ENCODE peak calls at places on chromosomes 1 and 21, in six cellular contexts. I, M, J, X, N and U are unnamed samples. For H3K9me3, the result is how much of the 10 kb centered on the place peaks cover.

GRCh38 chr1:229092377-229093257 is 178.3 kb upstream of the RAB4A start:
- DNase-seq in X (no peak), M (peak), N (no peak), I (no peak), J (no peak), U (no peak)

GRCh38 chr1:93960641-93961147 is 51.5 kb upstream of the GCLM start:
- DNase-seq in M (no peak), N (no peak), X (no peak), J (no peak), I (no peak), U (no peak)

GRCh38 chr1:51636765-51637522 is 20.1 kb downstream of the OSBPL9 start:
- DNase-seq in M (no peak), J (no peak), X (no peak), N (no peak), I (no peak), U (no peak)

GRCh38 chr1:202306535-202307345 is 35.0 kb downstream of the UBE2T start:
- DNase-seq in M (no peak), J (no peak), I (no peak), N (no peak), X (no peak), U (no peak)

GRCh38 chr1:200659269-200659668 is 10.4 kb downstream of the DDX59 start:
- DNase-seq in J (no peak), N (no peak), X (no peak), I (no peak), M (no peak), U (no peak)

GRCh38 chr1:109832935-109833334 is 69.2 kb upstream of the EPS8L3 start:
- DNase-seq in I (no peak), M (no peak), J (no peak), X (no peak), N (no peak), U (no peak)

GRCh38 chr1:115828101-115829022 is 12.6 kb downstream of the NHLH2 start:
- DNase-seq in I (peak), J (peak), N (peak), X (no peak), M (no peak), U (no peak)

GRCh38 chr1:201363455-201363854 is 14.0 kb downstream of the TNNT2 start:
- DNase-seq in N (peak), M (no peak), X (no peak), I (peak), J (no peak), U (no peak)

GRCh38 chr1:204065174-204065985 is 7.5 kb upstream of the SOX13 start:
- DNase-seq in M (no peak), J (no peak), I (no peak), X (no peak), N (no peak), U (no peak)

GRCh38 chr1:76302711-76303347 is 228.3 kb downstream of the ST6GALNAC3 start:
- DNase-seq in X (no peak), N (no peak), I (no peak), J (no peak), M (no peak), U (no peak)

GRCh38 chr1:108049083-108049819 is 84.3 kb upstream of the VAV3 start:
- DNase-seq in N (no peak), M (no peak), I (peak), X (no peak), J (peak), U (peak)

GRCh38 chr1:43298055-43298454 is 2.7 kb upstream of the TIE1 start:
- DNase-seq in X (no peak), N (no peak), M (no peak), I (no peak), J (no peak), U (no peak)

GRCh38 chr1:177256153-177256814 is 85.5 kb downstream of the BRINP2 start:
- DNase-seq in J (peak), M (no peak), X (no peak), I (peak), N (peak), U (no peak)

GRCh38 chr1:213728593-213729536 is 258.9 kb upstream of the PROX1 start:
- DNase-seq in X (no peak), N (no peak), I (no peak), J (no peak), M (no peak), U (no peak)

GRCh38 chr1:11873395-11873794 is 14.7 kb upstream of the NPPB start:
- DNase-seq in X (no peak), N (no peak), M (no peak), J (no peak), I (no peak), U (no peak)

GRCh38 chr1:207040181-207040533 is 7.6 kb upstream of the C1orf116 start:
- DNase-seq in I (no peak), J (no peak), M (no peak), N (no peak), X (no peak), U (no peak)

GRCh38 chr1:36115200-36115669 is 9.8 kb downstream of the COL8A2 start:
- DNase-seq in M (no peak), N (peak), J (no peak), X (no peak), I (no peak), U (no peak)

GRCh38 chr1:230868736-230869385 is 540 bp upstream of the C1orf198 start:
- DNase-seq in N (peak), J (no peak), X (peak), I (peak), M (peak), U (no peak)

GRCh38 chr1:7705048-7705907 is 65.8 kb upstream of the VAMP3 start:
- DNase-seq in M (no peak), X (no peak), N (peak), I (peak), J (peak), U (peak)

GRCh38 chr1:99004270-99005141 is at the start of gene PLPPR5:
- DNase-seq in I (peak), J (peak), N (peak), X (no peak), M (peak), U (no peak)

GRCh38 chr21:25801217-25802015 is 66.6 kb downstream of the GABPA start:
- DNase-seq in M (peak), X (peak), N (peak), I (peak), J (peak), U (peak)

GRCh38 chr1:234186037-234186688 is 187.1 kb upstream of the COA6 start:
- DNase-seq in N (no peak), J (no peak), X (no peak), I (no peak), M (no peak), U (no peak)

GRCh38 chr1:15476927-15477326 is 1.0 kb downstream of the CELA2B start:
- DNase-seq in M (no peak), X (no peak), J (no peak), N (no peak), I (no peak), U (no peak)

GRCh38 chr1:218299416-218299815 is 14.3 kb downstream of the RRP15 start:
- DNase-seq in I (no peak), M (peak), X (no peak), J (no peak), N (no peak), U (no peak)

GRCh38 chr1:116947090-116947489 is 37.4 kb downstream of the PTGFRN start:
- DNase-seq in M (no peak), I (no peak), X (no peak), N (no peak), J (peak), U (no peak)

GRCh38 chr1:28326505-28326904 is 2.3 kb upstream of the MED18 start:
- DNase-seq in N (no peak), J (no peak), M (no peak), X (no peak), I (no peak), U (no peak)

GRCh38 chr1:58573705-58574591 is 3.1 kb downstream of the TACSTD2 start:
- DNase-seq in M (peak), J (no peak), X (no peak), N (no peak), I (no peak), U (no peak)

GRCh38 chr1:76463278-76463677 is 388.7 kb downstream of the ST6GALNAC3 start:
- DNase-seq in X (no peak), M (no peak), I (no peak), N (no peak), J (no peak), U (no peak)

GRCh38 chr1:154318386-154318785 is 2.5 kb upstream of the AQP10 start:
- DNase-seq in X (no peak), M (no peak), N (no peak), I (no peak), J (no peak), U (no peak)

DNA sequence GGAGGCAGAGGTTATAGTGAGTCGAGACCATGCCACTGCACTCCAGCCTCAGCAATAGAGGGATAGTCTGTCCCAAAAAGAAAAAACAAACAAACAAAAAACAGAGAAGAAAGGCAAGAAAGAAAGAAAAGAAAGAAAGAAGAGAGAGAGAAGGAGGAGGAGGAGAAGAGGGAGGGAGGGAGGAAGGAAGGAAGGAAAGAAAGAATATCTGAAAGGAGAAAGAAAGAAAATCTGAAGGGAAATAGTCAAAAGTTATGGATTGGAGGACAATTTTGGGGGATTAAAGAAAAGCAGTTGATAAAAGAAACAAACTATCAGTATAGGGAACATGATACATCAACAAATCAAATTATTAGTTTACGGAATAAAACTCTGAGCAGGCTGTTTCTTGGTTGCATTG is 67.4 kb upstream of the TBX15 start:
- DNase-seq in J (no peak), M (no peak), N (no peak), I (no peak), X (no peak), U (no peak)
- TF ChIP-seq CTCF in J (no peak), M (no peak), N (no peak), I (no peak), X (no peak), U (no peak)

DNA sequence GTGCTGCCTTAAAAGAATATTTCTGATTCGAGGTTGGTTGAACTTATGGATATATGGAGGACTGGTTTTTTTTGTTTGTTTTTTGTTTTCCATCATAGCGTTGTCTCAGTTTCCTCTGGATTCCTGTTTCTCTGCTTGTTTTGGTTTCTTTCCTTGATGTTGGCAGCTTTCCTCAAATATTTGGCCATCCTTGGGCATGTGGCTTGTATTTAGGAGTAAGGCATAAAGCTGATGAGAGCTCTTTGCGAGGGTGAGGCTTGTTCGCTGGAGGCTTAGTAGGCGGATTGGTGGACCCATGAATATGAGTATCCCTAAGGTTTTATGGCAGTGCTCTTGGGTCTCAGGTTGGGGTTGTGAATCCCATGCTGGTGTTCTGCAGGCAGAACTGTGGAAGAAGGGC is 22.9 kb downstream of the DYRK1A start:
- DNase-seq in I (no peak), M (no peak), N (no peak), J (no peak), X (no peak), U (no peak)
- H3K9me3 ChIP-seq in I (under half), M (under half), N (under half), J (under half), X (under half), U (under half)

GRCh38 chr21:38798081-38798480 is 7.6 kb upstream of the ETS2 start:
- DNase-seq in J (no peak), M (no peak), N (no peak), X (no peak), I (no peak), U (no peak)

GRCh38 chr21:38795475-38795874 is 10.3 kb upstream of the ETS2 start:
- DNase-seq in M (no peak), J (no peak), N (no peak), X (no peak), I (no peak), U (no peak)

GRCh38 chr21:38797470-38797869 is 8.3 kb upstream of the ETS2 start:
- DNase-seq in M (no peak), N (no peak), J (peak), X (no peak), I (no peak), U (no peak)

GRCh38 chr21:38794978-38795377 is 10.8 kb upstream of the ETS2 start:
- DNase-seq in J (no peak), N (no peak), I (no peak), M (no peak), X (no peak), U (no peak)

DNA sequence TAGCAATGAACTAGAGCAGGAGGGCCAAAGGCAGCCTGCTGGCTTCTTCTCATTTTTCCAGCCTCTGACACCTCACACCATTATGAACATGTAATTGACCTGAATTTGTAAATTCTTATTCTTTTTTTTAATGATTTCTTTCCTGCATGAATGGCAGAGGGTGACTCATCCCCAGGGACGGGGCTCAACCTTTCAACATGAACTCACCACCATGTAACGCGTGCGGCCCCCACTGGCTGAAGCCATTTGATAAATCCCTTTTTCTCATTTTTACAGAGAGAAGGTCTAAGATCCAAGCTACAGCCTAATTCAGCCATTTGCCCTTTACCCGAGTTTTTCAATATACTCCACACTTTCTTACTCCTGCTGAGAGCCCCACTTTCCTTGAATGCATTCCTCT is 9.3 kb upstream of the ETS2 start:
- DNase-seq in M (no peak), N (no peak), I (no peak), X (no peak), J (no peak), U (no peak)
- TF ChIP-seq CTCF in M (no peak), N (no peak), I (no peak), X (no peak), J (no peak), U (no peak)

GRCh38 chr1:4464478-4464877 is 189.9 kb upstream of the AJAP1 start:
- DNase-seq in M (no peak), I (no peak), J (no peak), X (no peak), N (no peak), U (no peak)
- H3K9me3 ChIP-seq in M (under half), I (under half), J (under half), X (under half), N (under half), U (under half)

DNA sequence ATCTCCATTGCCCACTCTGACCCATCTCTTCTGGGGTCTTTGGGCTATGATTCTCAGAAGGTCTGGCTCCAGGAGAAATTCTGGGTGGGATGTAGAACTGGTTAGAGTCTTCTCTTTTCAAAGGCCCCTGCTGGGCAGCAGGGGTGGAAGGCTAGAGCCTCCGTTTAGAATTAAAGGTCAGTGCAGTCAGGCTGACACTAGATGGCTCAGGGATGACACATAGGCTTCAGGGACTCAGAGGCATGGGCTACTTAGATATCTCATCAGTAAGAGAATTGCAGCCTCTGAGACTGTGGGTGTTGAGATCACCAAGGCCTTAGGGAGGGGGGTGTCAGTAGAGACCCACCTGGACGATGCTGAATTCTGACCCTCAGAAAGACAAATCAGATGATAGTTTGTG is 12.6 kb upstream of the PPM1J start:
- DNase-seq in X (no peak), J (no peak), N (no peak), I (no peak), M (no peak), U (no peak)
- TF ChIP-seq CTCF in X (no peak), J (no peak), N (no peak), I (no peak), M (no peak), U (no peak)